ENCODE peak calls at places on chromosomes 16 and 17, in seven cellular contexts. G is breast epithelium, P is endothelial cell of umbilical vein, W is spleen, Q is GM12878, H is prostate gland, C is stomach. U is an unnamed sample.

GRCh38 chr17:10094806-10095205 is 103.6 kb downstream of the GAS7 start:
- DNase-seq in G (no peak), P (no peak), W (no peak), Q (no peak), H (no peak), C (no peak), U (no peak)

GRCh38 chr17:32783602-32784001 is 93.3 kb downstream of the MYO1D start:
- DNase-seq in G (no peak), P (peak; percentile 75), W (no peak), Q (peak; percentile 32), H (peak; percentile 31), C (no peak), U (peak; percentile 21)

GRCh38 chr16:53209489-53209888 is 154.7 kb downstream of the CHD9 start:
- DNase-seq in G (no peak), P (peak; percentile 21), W (no peak), Q (no peak), H (no peak), C (no peak), U (no peak)

GRCh38 chr16:1993731-1994131 is 4.0 kb downstream of the SYNGR3 start:
- DNase-seq in G (no peak), P (no peak), W (peak; percentile 78), Q (no peak), H (no peak), C (no peak), U (no peak)

GRCh38 chr17:7382901-7383300 is 2.0 kb downstream of the TNK1 start:
- DNase-seq in G (no peak), P (no peak), W (no peak), Q (no peak), H (no peak), C (no peak), U (no peak)

GRCh38 chr16:79217375-79218011 is 383.0 kb downstream of the MAF start:
- DNase-seq in G (no peak), P (no peak), W (no peak), Q (no peak), H (no peak), C (no peak), U (peak; percentile 12)

GRCh38 chr16:66878067-66878466 is 2.2 kb upstream of the PDP2 start:
- DNase-seq in G (no peak), P (no peak), W (no peak), Q (no peak), H (no peak), C (no peak), U (no peak)

GRCh38 chr17:14312522-14312921 is 11.6 kb downstream of the HS3ST3B1 start:
- DNase-seq in G (no peak), P (no peak), W (no peak), Q (no peak), H (no peak), C (no peak), U (no peak)

GRCh38 chr17:17561408-17562144 is 29.9 kb downstream of the PEMT start:
- DNase-seq in G (peak; percentile 91), P (peak; percentile 67), W (peak; percentile 89), Q (no peak), H (peak; percentile 93), C (peak; percentile 96), U (no peak)

GRCh38 chr17:82593590-82594087 is 54.6 kb downstream of the WDR45B start:
- DNase-seq in G (no peak), P (no peak), W (no peak), Q (no peak), H (no peak), C (no peak), U (no peak)

GRCh38 chr17:41547921-41548843 is 20.1 kb upstream of the KRT19 start:
- DNase-seq in G (peak; percentile 84), P (peak; percentile 78), W (no peak), Q (no peak), H (peak; percentile 44), C (peak; percentile 79), U (no peak)

DNA sequence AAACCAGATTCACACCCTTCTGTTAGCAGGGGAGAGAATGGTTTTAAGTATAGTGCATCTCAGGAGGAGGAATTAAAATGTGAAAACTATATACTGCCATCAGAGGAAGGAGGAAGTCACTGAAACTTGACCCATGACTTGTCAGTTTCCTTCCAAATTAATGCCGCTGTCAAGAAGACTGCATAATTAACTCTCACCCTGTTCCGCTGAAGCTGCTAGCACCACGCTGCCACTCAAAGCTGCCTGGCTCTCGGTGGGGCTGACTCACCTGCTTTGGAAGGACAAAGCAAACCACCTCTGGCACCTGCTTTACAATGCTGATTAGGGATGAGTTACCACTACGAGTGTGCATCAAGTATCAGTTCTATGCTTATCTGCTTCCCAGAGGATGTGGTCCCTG is 37.8 kb upstream of the ULK2 start:
- DNase-seq in G (no peak), P (no peak), W (no peak), Q (no peak), H (no peak), C (no peak), U (no peak)
- TF ChIP-seq POLR2AphosphoS5 in G (no peak), P (no peak), W (peak; percentile 15), Q (no peak), H (no peak), C (no peak), U (no peak)

GRCh38 chr16:88681709-88682451 is 4.4 kb downstream of the SNAI3 start:
- DNase-seq in G (no peak), P (no peak), W (peak; percentile 95), Q (peak; percentile 84), H (no peak), C (peak; percentile 69), U (peak; percentile 92)
- TF ChIP-seq POLR2A in G (no peak), P (no peak), W (no peak), Q (peak; percentile 78), H (no peak), C (no peak), U (peak; percentile 80)

GRCh38 chr17:66175892-66176291 is 16.0 kb downstream of the CEP112 start:
- DNase-seq in G (no peak), P (peak; percentile 14), W (no peak), Q (no peak), H (no peak), C (no peak), U (no peak)
- TF ChIP-seq POLR2AphosphoS5 in G (no peak), P (no peak), W (no peak), Q (no peak), H (no peak), C (no peak), U (no peak)

GRCh38 chr17:77364381-77364911 is 223.7 kb downstream of the SEC14L1 start:
- DNase-seq in G (no peak), P (no peak), W (peak; percentile 67), Q (no peak), H (no peak), C (no peak), U (no peak)
- TF ChIP-seq POLR2A in G (no peak), P (no peak), W (no peak), Q (no peak), H (no peak), C (no peak), U (no peak)

GRCh38 chr17:71519285-71519684 is 601.5 kb upstream of the SOX9 start:
- DNase-seq in G (no peak), P (no peak), W (no peak), Q (no peak), H (no peak), C (no peak), U (no peak)
- TF ChIP-seq POLR2AphosphoS5 in G (no peak), P (no peak), W (no peak), Q (no peak), H (no peak), C (no peak), U (no peak)

GRCh38 chr17:1490643-1491405 is 1.7 kb downstream of the MYO1C start:
- DNase-seq in G (no peak), P (peak; percentile 59), W (peak; percentile 94), Q (no peak), H (peak; percentile 55), C (peak; percentile 68), U (peak; percentile 93)
- TF ChIP-seq POLR2A in G (peak; percentile 44), P (peak; percentile 51), W (no peak), Q (peak; percentile 84), H (peak; percentile 79), C (no peak), U (peak; percentile 36)

DNA sequence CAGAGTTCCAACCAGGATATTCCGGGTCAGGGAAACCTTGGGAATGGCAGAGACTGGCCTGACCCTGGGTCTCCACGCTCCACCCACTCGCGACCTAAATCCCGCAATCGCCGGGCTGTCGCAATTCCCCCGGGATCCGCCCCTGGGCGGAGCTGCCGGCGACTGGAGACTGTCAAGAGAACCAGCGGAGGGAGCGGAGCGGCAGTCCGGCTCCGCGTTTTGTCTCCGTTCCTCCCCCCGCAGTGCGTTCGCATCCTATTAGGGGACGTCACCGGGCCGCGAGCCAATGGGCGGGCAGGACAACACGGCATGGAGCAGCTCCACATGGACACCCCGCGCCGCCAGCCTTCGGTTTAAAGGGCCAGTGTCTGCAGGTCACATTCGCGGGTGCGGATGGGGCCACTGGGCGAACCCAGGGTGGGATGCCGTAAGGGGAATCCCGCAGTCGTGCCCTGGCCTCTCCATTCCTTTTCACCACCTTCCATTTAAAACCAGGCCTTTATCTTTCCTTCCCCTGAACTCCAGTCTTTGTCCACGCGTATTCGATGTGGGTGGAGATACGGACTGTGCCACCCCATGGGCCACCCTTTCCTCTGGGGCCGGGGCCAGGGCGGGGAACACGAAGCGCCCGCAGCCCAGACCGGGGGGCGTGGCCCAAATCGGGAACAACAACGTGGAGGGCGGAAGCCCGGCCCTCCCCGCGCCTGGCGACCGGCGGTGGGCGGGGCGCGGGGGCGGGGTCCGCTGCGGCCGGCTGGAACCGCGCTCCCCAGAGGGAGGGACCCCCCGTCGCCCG is 764 bp upstream of the MNT start:
- DNase-seq in G (peak; percentile 100), P (peak; percentile 100), W (peak; percentile 100), Q (peak; percentile 96), H (peak; percentile 100), C (peak; percentile 100), U (peak; percentile 91)
- TF ChIP-seq POLR2AphosphoS5 in G (peak; percentile 87), P (peak; percentile 28), W (peak; percentile 85), Q (peak; percentile 53), H (peak; percentile 95), C (peak; percentile 69), U (no peak)

GRCh38 chr16:70527315-70527996 is 3.8 kb downstream of the SF3B3 start:
- DNase-seq in G (no peak), P (no peak), W (no peak), Q (no peak), H (no peak), C (no peak), U (no peak)
- TF ChIP-seq POLR2A in G (no peak), P (no peak), W (no peak), Q (no peak), H (no peak), C (no peak), U (no peak)